ENCODE peak calls at places on chromosomes 11 and 22, in eight cellular contexts. L is amniotic stem cell; P is WTC11; Y is A172; V is GM06990; K is stimulated activated CD4-positive, alpha-beta T cell treated with anti-CD3 and anti-CD28 coated beads, Interleukin-1b, Interleukin-23, amount 100 ng/mL, for 1 hour; W is Daoy; D is hepatic stellate cell. N is an unnamed sample.
A peak's percentile ranks its signal among the peaks of the same experiment; 100 is the strongest.

GRCh38 chr22:35629406-35630234 is 12.5 kb upstream of the MB start:
- DNase-seq in D (peak; percentile 94), V (peak; percentile 70), K (peak; percentile 8), W (peak; percentile 99), Y (peak; percentile 95), L (peak; percentile 95), P (no peak), N (peak; percentile 83)

GRCh38 chr11:68012843-68013610 is 2.9 kb downstream of the ALDH3B1 start:
- DNase-seq in L (peak; percentile 82), W (peak; percentile 94), Y (peak; percentile 97), V (no peak), K (no peak), P (no peak), D (peak; percentile 98), N (peak; percentile 57)

GRCh38 chr11:69819541-69820070 is 390 bp upstream of the FGF3 start:
- DNase-seq in Y (no peak), V (no peak), W (no peak), K (no peak), D (no peak), L (no peak), P (peak; percentile 42), N (no peak)

GRCh38 chr11:111707691-111708067 is 58.5 kb downstream of the PPP2R1B start:
- DNase-seq in W (no peak), K (no peak), L (no peak), V (no peak), P (no peak), D (no peak), Y (no peak), N (no peak)

GRCh38 chr22:36775589-36775965 is 342 bp downstream of the IFT27 start:
- DNase-seq in W (peak; percentile 19), V (no peak), D (no peak), K (no peak), P (no peak), L (no peak), Y (no peak), N (no peak)

GRCh38 chr11:130211144-130211543 is 51.6 kb downstream of the ST14 start:
- DNase-seq in P (no peak), K (no peak), D (no peak), L (no peak), W (no peak), Y (no peak), V (no peak), N (no peak)

GRCh38 chr11:104000798-104001197 is 35.6 kb upstream of the DDI1 start:
- DNase-seq in W (no peak), Y (no peak), P (no peak), D (no peak), V (no peak), L (no peak), K (no peak), N (no peak)

GRCh38 chr11:105226062-105226461 is 86.5 kb upstream of the CARD18 start:
- DNase-seq in K (no peak), L (no peak), W (no peak), V (no peak), D (no peak), Y (no peak), P (no peak), N (no peak)

GRCh38 chr11:129695543-129696308 is 119.9 kb upstream of the TMEM45B start:
- DNase-seq in V (peak; percentile 20), D (no peak), Y (peak; percentile 6), L (no peak), P (peak; percentile 87), W (peak; percentile 70), K (peak; percentile 12), N (no peak)

GRCh38 chr11:87878373-87878779 is 296.9 kb downstream of the RAB38 start:
- DNase-seq in P (no peak), V (no peak), Y (no peak), W (no peak), K (no peak), D (no peak), L (peak; percentile 14), N (no peak)

GRCh38 chr22:18968011-18968749 is 32.1 kb upstream of the PRODH start:
- DNase-seq in W (peak; percentile 40), P (peak; percentile 70), L (no peak), D (peak; percentile 36), V (no peak), Y (no peak), K (no peak), N (no peak)

GRCh38 chr11:73365352-73366264 is 10.6 kb upstream of the RELT start:
- DNase-seq in Y (no peak), P (no peak), W (no peak), D (no peak), K (no peak), V (no peak), L (no peak), N (no peak)